ENCODE peak calls at places on chromosome 9, in seven cellular contexts. H is A549, F is HepG2, T is WTC11, U is SK-N-SH, Z is H1, O is GM12878. Q is an unnamed sample.

GRCh38 chr9:90724880-90725279 is 76.7 kb upstream of the SYK start:
- DNase-seq in O (no peak), Z (no peak), F (no peak), T (no peak), H (no peak), U (no peak), Q (no peak)

GRCh38 chr9:35675732-35676392 is 2.1 kb downstream of the CA9 start:
- DNase-seq in Z (no peak), T (peak), U (peak), H (no peak), O (no peak), F (no peak), Q (no peak)

GRCh38 chr9:105244274-105244995 is at the start of gene SLC44A1:
- DNase-seq in O (peak), H (peak), T (peak), F (peak), Z (peak), U (peak), Q (peak)

GRCh38 chr9:17622166-17622565 is 43.3 kb downstream of the SH3GL2 start:
- DNase-seq in U (no peak), H (no peak), T (no peak), Z (no peak), F (no peak), O (no peak), Q (no peak)

GRCh38 chr9:126756876-126757415 is 47.9 kb upstream of the ZBTB43 start:
- DNase-seq in F (no peak), O (no peak), T (no peak), H (no peak), U (peak), Z (no peak), Q (no peak)

GRCh38 chr9:97854696-97855485 is 1.9 kb downstream of the FOXE1 start:
- DNase-seq in U (no peak), O (no peak), H (no peak), Z (no peak), F (no peak), T (no peak), Q (no peak)

GRCh38 chr9:92142329-92142728 is 27.1 kb upstream of the SPTLC1 start:
- DNase-seq in U (no peak), F (no peak), H (no peak), Z (no peak), T (no peak), O (no peak), Q (no peak)

GRCh38 chr9:96875460-96876142 is 21.3 kb upstream of the ZNF782 start:
- DNase-seq in H (peak), O (peak), F (peak), Z (peak), U (peak), T (peak), Q (peak)

GRCh38 chr9:13446935-13447334 is 167.4 kb upstream of the MPDZ start:
- DNase-seq in U (no peak), T (no peak), H (no peak), O (no peak), F (no peak), Z (no peak), Q (no peak)

GRCh38 chr9:68750786-68751185 is 45.7 kb downstream of the PIP5K1B start:
- DNase-seq in T (no peak), O (no peak), U (no peak), H (no peak), Z (no peak), F (peak), Q (no peak)

DNA sequence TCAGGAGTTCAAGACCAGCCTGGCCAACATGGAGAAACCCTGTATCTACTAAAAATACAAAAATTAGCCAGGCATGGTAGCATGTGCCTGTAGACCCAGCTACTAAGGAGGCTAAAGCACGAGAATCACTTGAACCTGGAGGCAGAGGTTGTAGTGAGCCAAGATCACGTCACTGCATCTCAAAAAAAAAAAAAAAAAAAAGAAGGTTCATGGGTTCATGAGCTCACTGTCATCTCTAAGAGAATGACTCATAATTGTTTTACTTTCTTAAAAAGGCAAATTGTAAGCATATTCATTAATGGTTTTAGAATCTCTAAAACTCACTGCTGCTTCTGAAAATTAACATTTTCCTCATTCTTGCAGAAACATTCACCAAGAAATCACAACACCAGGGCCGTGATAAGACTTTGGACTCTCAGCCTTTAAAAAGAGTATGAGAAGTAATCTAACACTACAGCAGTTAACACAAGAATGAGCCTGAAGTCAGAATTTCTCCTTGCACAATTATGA is 103.6 kb downstream of the GNA14 start:
- DNase-seq in Z (no peak), H (no peak), O (no peak), T (no peak), U (no peak), F (no peak), Q (no peak)
- TF ChIP-seq USF2 in Z (no peak), H (no peak), O (no peak), T (no peak), U (no peak), F (no peak), Q (no peak)

DNA sequence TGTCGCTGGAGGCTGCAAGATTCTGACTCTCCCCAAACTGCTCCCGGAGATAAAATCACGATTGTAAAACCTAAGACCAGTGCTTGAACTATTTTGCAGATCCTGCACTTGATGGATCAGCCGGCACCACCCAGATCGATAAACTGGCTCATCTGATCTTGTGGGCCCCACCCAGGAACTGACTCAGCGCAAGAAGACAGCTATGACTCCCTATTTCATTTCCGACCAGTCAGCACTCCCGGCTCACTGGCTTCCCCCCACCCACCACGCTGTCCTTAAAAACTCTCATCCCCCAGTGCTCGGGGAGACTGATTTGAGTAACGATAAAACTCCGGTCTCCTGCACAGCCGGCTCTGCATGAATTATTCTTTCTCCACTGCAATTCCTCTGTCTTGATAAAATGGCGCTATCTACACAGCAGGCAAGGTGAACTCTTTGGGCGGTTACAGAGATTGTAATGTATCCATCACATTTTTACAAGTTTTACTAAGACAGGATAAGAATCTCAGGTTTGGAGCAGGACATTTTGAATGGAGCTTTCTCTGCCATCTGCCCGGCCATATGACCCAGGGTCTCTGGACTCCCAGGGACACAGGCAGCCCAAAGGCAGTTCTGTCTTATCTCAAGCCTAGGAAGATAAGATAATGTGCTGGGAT is 10.6 kb upstream of the PPP1R26 start:
- DNase-seq in F (no peak), H (no peak), U (peak), Z (no peak), T (no peak), O (no peak), Q (peak)
- TF ChIP-seq USF2 in F (no peak), H (no peak), U (no peak), Z (no peak), T (no peak), O (no peak), Q (no peak)

GRCh38 chr9:113963914-113964739 is 88.0 kb downstream of the ZNF618 start:
- DNase-seq in H (no peak), O (no peak), T (no peak), Z (no peak), U (no peak), F (no peak), Q (no peak)

GRCh38 chr9:113960748-113961147 is 84.6 kb downstream of the ZNF618 start:
- DNase-seq in U (no peak), F (no peak), O (no peak), H (no peak), T (no peak), Z (no peak), Q (no peak)

GRCh38 chr9:113962391-113962790 is 86.3 kb downstream of the ZNF618 start:
- DNase-seq in U (no peak), T (no peak), O (no peak), Z (no peak), H (no peak), F (no peak), Q (no peak)

GRCh38 chr9:113964740-113965095 is 88.6 kb downstream of the ZNF618 start:
- DNase-seq in F (no peak), O (no peak), Z (no peak), H (no peak), T (no peak), U (no peak), Q (no peak)

GRCh38 chr9:113963017-113963620 is 87.0 kb downstream of the ZNF618 start:
- DNase-seq in F (peak), U (peak), O (no peak), H (peak), T (peak), Z (peak), Q (peak)
- TF ChIP-seq USF2 in F (no peak), U (no peak), O (no peak), H (no peak), T (no peak), Z (no peak), Q (no peak)

GRCh38 chr9:114720296-114720695 is 38.3 kb upstream of the TEX48 start:
- DNase-seq in F (no peak), T (no peak), U (no peak), O (no peak), H (no peak), Z (no peak), Q (peak)

GRCh38 chr9:114722363-114722695 is 40.3 kb upstream of the TEX48 start:
- DNase-seq in F (no peak), H (no peak), Z (no peak), U (no peak), O (no peak), T (no peak), Q (peak)

GRCh38 chr9:114723926-114724325 is 41.9 kb upstream of the TEX48 start:
- DNase-seq in Z (no peak), O (no peak), T (no peak), U (no peak), H (no peak), F (no peak), Q (peak)

GRCh38 chr9:114722937-114723620 is 41.1 kb upstream of the TEX48 start:
- DNase-seq in Z (no peak), U (no peak), H (no peak), O (no peak), F (no peak), T (no peak), Q (no peak)

DNA sequence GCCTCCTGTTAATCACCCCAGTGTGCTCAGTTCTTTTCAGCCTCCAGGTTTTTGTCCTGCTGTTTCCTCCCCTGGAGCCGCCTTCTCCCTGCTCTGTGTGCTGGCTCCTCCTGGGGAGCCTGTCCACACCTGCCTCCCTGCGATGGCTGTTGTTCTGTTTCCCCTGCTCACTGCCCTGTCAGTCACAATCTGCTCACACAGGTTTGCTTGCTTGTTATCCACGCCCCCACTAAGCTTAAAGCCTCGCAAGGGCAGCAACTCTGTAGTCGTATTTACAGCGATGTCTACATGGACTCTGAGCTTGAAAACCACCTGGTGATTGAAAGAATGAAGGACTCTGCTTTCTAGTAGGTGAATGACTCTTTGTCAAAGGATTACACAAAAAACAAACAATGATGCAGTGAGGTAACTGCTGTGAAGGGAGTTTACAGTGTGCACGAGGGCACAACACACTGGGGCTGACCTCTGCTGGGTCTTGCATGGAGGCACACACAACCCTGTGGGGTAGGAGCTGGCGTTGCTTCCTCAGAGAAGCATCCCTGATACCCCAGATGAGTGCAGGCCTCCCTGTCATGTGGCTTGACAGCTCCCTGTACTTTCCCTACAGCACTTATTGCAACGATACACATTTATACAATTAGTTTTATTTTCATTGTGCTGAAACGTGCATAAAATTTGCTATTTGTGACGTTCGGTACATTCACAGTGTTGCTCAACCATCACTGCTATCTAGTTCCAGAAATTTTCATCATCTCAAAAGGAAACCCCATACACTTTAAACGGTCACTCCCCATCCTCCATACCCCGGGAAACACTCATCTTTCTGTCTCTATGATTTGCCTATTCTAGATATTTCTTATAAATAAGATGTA is 39.7 kb upstream of the TEX48 start:
- DNase-seq in O (no peak), F (peak), H (peak), T (no peak), Z (no peak), U (no peak), Q (peak)
- TF ChIP-seq USF2 in O (no peak), F (peak), H (no peak), T (no peak), Z (no peak), U (no peak), Q (no peak)

GRCh38 chr9:88818495-88819201 is 172.6 kb upstream of the S1PR3 start:
- DNase-seq in F (no peak), U (no peak), Z (no peak), T (no peak), O (no peak), H (no peak), Q (peak)

GRCh38 chr9:88817628-88818027 is 173.6 kb upstream of the S1PR3 start:
- DNase-seq in F (no peak), O (no peak), U (no peak), H (no peak), Z (no peak), T (no peak), Q (no peak)

GRCh38 chr9:88816141-88816540 is 175.1 kb upstream of the S1PR3 start:
- DNase-seq in F (no peak), O (no peak), Z (no peak), H (no peak), U (no peak), T (no peak), Q (peak)

GRCh38 chr9:88814521-88815101 is 176.7 kb upstream of the S1PR3 start:
- DNase-seq in H (no peak), O (no peak), F (no peak), Z (no peak), T (no peak), U (peak), Q (peak)

DNA sequence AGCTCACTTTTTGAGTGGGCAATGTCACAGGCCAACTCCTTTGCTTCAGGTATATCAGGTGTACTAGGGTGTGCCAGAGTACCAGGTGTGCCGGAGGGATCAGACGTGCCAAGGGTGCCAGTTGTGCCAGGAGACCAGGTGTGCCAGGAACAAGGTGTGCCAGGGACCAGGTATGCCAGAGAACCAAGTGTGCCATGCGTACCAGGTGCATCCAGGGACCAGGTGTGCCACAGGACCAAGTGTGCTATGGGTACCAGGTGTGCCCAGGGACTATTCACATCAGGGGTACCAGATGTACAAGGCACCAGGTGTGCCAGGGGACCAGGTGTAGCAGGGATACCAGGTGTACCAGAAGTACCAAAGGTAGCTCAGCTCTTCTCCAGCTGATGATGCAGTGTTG is 174.7 kb upstream of the S1PR3 start:
- DNase-seq in T (no peak), O (no peak), H (no peak), Z (no peak), F (no peak), U (no peak), Q (no peak)
- TF ChIP-seq USF2 in T (no peak), O (no peak), H (no peak), Z (no peak), F (no peak), U (no peak), Q (no peak)

DNA sequence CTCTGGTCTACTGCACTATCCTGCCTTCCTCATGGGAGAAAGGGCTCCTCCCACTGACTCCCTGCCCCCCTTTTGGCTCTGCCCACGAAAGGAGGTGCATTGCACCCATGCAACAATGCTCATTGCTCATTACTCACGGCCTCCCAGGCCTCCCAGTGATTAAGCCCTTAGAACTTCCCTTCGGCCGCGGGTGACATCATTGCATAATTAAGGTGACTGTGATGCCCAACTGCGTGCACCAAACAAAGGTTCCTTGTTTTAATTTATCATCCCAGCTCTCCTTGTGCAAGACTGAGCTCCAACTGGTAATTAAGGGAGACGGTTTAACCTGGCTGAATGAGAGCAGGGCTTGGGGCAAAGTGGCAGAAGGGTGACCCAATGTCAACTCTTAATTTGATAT is 180.4 kb downstream of the GAS1 start:
- DNase-seq in H (no peak), O (no peak), F (peak), Z (peak), U (no peak), T (no peak), Q (peak)
- TF ChIP-seq USF2 in H (no peak), O (no peak), F (no peak), Z (no peak), U (no peak), T (no peak), Q (no peak)

GRCh38 chr9:133832836-133833235 is 94.7 kb upstream of the SARDH start:
- DNase-seq in Z (no peak), T (no peak), F (no peak), O (no peak), U (no peak), H (no peak), Q (no peak)

GRCh38 chr9:133833388-133834025 is 95.4 kb upstream of the SARDH start:
- DNase-seq in F (no peak), U (no peak), H (no peak), T (no peak), Z (no peak), O (no peak), Q (no peak)

GRCh38 chr9:133835273-133835901 is 97.2 kb upstream of the SARDH start:
- DNase-seq in F (no peak), T (no peak), H (no peak), Z (no peak), U (peak), O (no peak), Q (no peak)

GRCh38 chr9:133836001-133836758 is 98.0 kb upstream of the SARDH start:
- DNase-seq in F (no peak), Z (no peak), H (no peak), U (no peak), O (no peak), T (no peak), Q (no peak)

DNA sequence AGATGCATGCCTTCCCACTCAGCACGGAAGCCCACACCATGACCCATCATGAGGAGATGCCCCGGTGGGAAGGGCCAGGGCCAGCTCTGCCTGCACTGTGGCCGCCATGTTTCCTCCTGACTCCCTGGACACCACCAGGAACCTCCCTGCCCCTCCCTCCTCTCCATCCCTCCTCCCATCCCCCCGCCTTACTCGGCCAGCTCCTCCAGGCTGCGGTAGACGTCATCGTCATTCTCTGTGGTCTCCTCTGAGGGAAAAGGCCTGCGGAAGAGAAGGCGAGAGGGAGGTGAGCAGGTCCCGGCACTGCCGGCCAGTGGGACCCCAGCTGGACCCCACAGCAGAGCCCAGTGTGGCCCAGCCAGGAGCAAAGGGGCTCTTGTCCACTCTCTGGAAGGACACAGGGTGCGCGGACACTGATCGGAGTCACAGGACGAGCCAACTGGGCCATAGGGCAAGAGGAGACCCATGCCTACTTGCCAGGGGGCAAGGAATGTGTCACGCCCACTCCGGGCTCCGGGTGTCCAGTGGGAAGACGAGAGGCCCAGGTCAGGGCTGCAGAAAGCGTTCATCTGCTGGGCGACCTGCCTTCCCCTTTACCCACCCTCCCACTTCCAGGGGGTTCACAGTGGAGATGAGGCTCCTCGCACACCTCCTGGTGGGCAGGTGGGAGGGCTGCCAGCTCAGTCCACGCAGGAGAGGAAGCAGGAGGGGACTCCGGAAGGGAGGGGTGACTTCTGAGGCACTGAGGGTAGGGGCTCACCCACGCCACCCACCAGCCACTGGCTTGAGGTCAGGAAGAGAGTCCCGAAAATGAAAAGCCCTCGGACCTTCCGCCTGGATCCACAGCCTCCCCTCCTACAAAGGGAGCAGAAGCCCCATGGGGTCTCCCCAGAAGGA is 96.2 kb upstream of the SARDH start:
- DNase-seq in H (no peak), O (no peak), F (no peak), U (no peak), Z (no peak), T (no peak), Q (no peak)
- TF ChIP-seq USF2 in H (no peak), O (no peak), F (no peak), U (no peak), Z (no peak), T (no peak), Q (no peak)

GRCh38 chr9:110214553-110214952 is 6.6 kb upstream of the C9orf152 start:
- DNase-seq in Z (no peak), H (no peak), F (peak), U (no peak), T (no peak), O (no peak), Q (no peak)

GRCh38 chr9:110214090-110214489 is 6.1 kb upstream of the C9orf152 start:
- DNase-seq in F (peak), Z (no peak), O (no peak), U (no peak), H (no peak), T (no peak), Q (peak)

GRCh38 chr9:110214956-110215355 is 7.0 kb upstream of the C9orf152 start:
- DNase-seq in U (no peak), T (no peak), H (no peak), O (no peak), Z (no peak), F (peak), Q (no peak)

GRCh38 chr9:110220809-110221208 is 12.8 kb upstream of the C9orf152 start:
- DNase-seq in O (no peak), F (peak), U (no peak), T (no peak), Z (no peak), H (no peak), Q (no peak)

GRCh38 chr9:110217656-110218099 is 9.7 kb upstream of the C9orf152 start:
- DNase-seq in U (peak), O (no peak), T (no peak), H (peak), Z (no peak), F (peak), Q (peak)
- TF ChIP-seq USF2 in U (no peak), O (no peak), T (no peak), H (no peak), Z (no peak), F (no peak), Q (no peak)

Q was measured in IMR-90.